ENCODE peak calls at places on chromosomes 16 and 17, in seven cellular contexts. D is activated B cell treated with CpG ODN at 0.5 μM for 24 hours, B is nephron progenitor cell, E is HCT116, I is A673, U is Caco-2, Z is heart left ventricle. K is an unnamed sample.

GRCh38 chr17:7294614-7295153 is at the start of gene YBX2:
- DNase-seq in I (peak), B (peak), Z (peak), D (peak), E (peak), U (peak), K (peak)

GRCh38 chr17:15998031-15998574 is 1.4 kb downstream of the ZSWIM7 start:
- DNase-seq in E (no peak), B (no peak), D (no peak), U (no peak), Z (no peak), I (no peak), K (no peak)

GRCh38 chr17:58335061-58335731 is 6.6 kb upstream of the TSPOAP1 start:
- DNase-seq in I (no peak), E (no peak), Z (no peak), B (no peak), U (no peak), D (no peak), K (no peak)

GRCh38 chr17:13931111-13931526 is 138.2 kb upstream of the COX10 start:
- DNase-seq in I (no peak), E (no peak), B (no peak), D (no peak), Z (peak), U (no peak), K (no peak)

GRCh38 chr17:43530303-43531081 is 15.6 kb downstream of the ETV4 start:
- DNase-seq in B (peak), U (no peak), I (peak), Z (peak), D (no peak), E (peak), K (peak)

GRCh38 chr16:66934138-66934838 is at the start of gene CIAO2B:
- DNase-seq in I (peak), U (peak), B (peak), Z (peak), E (peak), D (peak), K (peak)

GRCh38 chr17:2347805-2348685 is 10.7 kb downstream of the SGSM2 start:
- DNase-seq in I (peak), B (peak), Z (peak), U (peak), D (no peak), E (no peak), K (no peak)

GRCh38 chr16:77816293-77816692 is 27.9 kb downstream of the VAT1L start:
- DNase-seq in I (no peak), Z (no peak), D (no peak), B (no peak), E (no peak), U (no peak), K (no peak)

GRCh38 chr17:79666111-79666510 is 55.3 kb upstream of the RBFOX3 start:
- DNase-seq in B (no peak), Z (no peak), U (no peak), I (no peak), E (no peak), D (no peak), K (no peak)

GRCh38 chr17:31321481-31321880 is at the start of gene EVI2A:
- DNase-seq in Z (no peak), I (peak), U (no peak), B (no peak), E (no peak), D (no peak), K (no peak)

GRCh38 chr17:75524971-75525805 is at the start of gene LLGL2:
- DNase-seq in U (peak), Z (peak), E (peak), I (peak), B (peak), D (peak), K (peak)

GRCh38 chr16:66728117-66728787 is 23.2 kb downstream of the DYNC1LI2 start:
- DNase-seq in D (no peak), E (peak), U (peak), B (no peak), Z (peak), I (peak), K (no peak)

GRCh38 chr16:27177031-27177774 is 26.1 kb upstream of the KDM8 start:
- DNase-seq in D (no peak), Z (no peak), B (no peak), I (no peak), E (no peak), U (no peak), K (no peak)

GRCh38 chr17:28563475-28563874 is 7.8 kb downstream of the PIGS start:
- DNase-seq in I (no peak), D (no peak), Z (no peak), U (peak), E (no peak), B (no peak), K (no peak)

GRCh38 chr17:70021726-70022125 is 53.3 kb upstream of the KCNJ16 start:
- DNase-seq in Z (no peak), I (no peak), D (no peak), E (no peak), B (no peak), U (no peak), K (no peak)

GRCh38 chr16:89584768-89585549 is 9.4 kb downstream of the CPNE7 start:
- DNase-seq in U (no peak), E (no peak), B (no peak), I (no peak), D (no peak), Z (no peak), K (no peak)

GRCh38 chr17:69339937-69340336 is 13.0 kb upstream of the ABCA5 start:
- DNase-seq in D (no peak), B (no peak), Z (no peak), E (no peak), U (no peak), I (no peak), K (no peak)

GRCh38 chr17:33023790-33024189 is 32.1 kb downstream of the SPACA3 start:
- DNase-seq in E (no peak), Z (no peak), B (no peak), U (no peak), D (no peak), I (no peak), K (no peak)

GRCh38 chr16:11405331-11406176 is 60.3 kb downstream of the RMI2 start:
- DNase-seq in D (peak), I (peak), U (peak), E (peak), Z (peak), B (peak), K (no peak)

GRCh38 chr17:6145946-6146345 is 75.8 kb downstream of the WSCD1 start:
- DNase-seq in B (no peak), D (no peak), I (no peak), E (no peak), Z (no peak), U (peak), K (no peak)

GRCh38 chr17:80468781-80469533 is 7.5 kb downstream of the NPTX1 start:
- DNase-seq in Z (no peak), I (no peak), E (no peak), B (no peak), U (no peak), D (no peak), K (no peak)

GRCh38 chr16:68490829-68491575 is 42.7 kb upstream of the SMPD3 start:
- DNase-seq in D (no peak), E (peak), B (peak), U (no peak), I (no peak), Z (no peak), K (no peak)

GRCh38 chr16:50555892-50556673 is 7.9 kb downstream of the NKD1 start:
- DNase-seq in B (no peak), U (no peak), Z (no peak), E (no peak), D (no peak), I (no peak), K (no peak)

GRCh38 chr17:5532581-5532980 is 46.2 kb downstream of the MIS12 start:
- DNase-seq in Z (no peak), U (no peak), I (no peak), E (no peak), D (no peak), B (no peak), K (no peak)

GRCh38 chr17:4645642-4646041 is 4.2 kb upstream of the ALOX15 start:
- DNase-seq in I (no peak), Z (peak), B (no peak), D (no peak), U (no peak), E (no peak), K (no peak)

GRCh38 chr17:29722411-29723198 is 99.9 kb upstream of the CORO6 start:
- DNase-seq in E (no peak), I (peak), U (peak), D (no peak), B (no peak), Z (peak), K (no peak)

GRCh38 chr17:2892305-2892971 is 96.2 kb downstream of the RAP1GAP2 start:
- DNase-seq in U (peak), I (no peak), B (no peak), D (no peak), Z (no peak), E (peak), K (no peak)

GRCh38 chr17:50350733-50351132 is 4.8 kb downstream of the XYLT2 start:
- DNase-seq in B (no peak), D (no peak), I (no peak), U (no peak), E (no peak), Z (no peak), K (no peak)

GRCh38 chr17:70089513-70090148 is 14.6 kb downstream of the KCNJ16 start:
- DNase-seq in E (no peak), D (no peak), B (no peak), U (no peak), Z (no peak), I (no peak), K (no peak)

GRCh38 chr17:45437461-45438283 is 5.0 kb upstream of the ARHGAP27 start:
- DNase-seq in D (no peak), E (no peak), U (no peak), B (no peak), I (no peak), Z (no peak), K (no peak)

GRCh38 chr17:45435481-45435880 is 2.8 kb upstream of the ARHGAP27 start:
- DNase-seq in U (no peak), I (no peak), D (no peak), Z (no peak), E (no peak), B (no peak), K (no peak)

GRCh38 chr17:45436625-45437460 is 4.2 kb upstream of the ARHGAP27 start:
- DNase-seq in Z (no peak), I (no peak), B (no peak), E (no peak), D (no peak), U (no peak), K (no peak)

GRCh38 chr17:45438931-45439610 is 6.4 kb upstream of the ARHGAP27 start:
- DNase-seq in D (no peak), U (no peak), I (no peak), B (no peak), Z (no peak), E (no peak), K (no peak)

GRCh38 chr17:45436161-45436560 is 3.5 kb upstream of the ARHGAP27 start:
- DNase-seq in E (no peak), Z (no peak), B (no peak), I (no peak), D (no peak), U (no peak), K (no peak)
- TF ChIP-seq CTCF in E (no peak), Z (no peak), B (no peak), I (no peak), D (no peak), U (no peak), K (no peak)

GRCh38 chr16:87172632-87173031 is 144.6 kb downstream of the C16orf95 start:
- DNase-seq in U (no peak), I (no peak), Z (no peak), E (no peak), D (no peak), B (no peak), K (no peak)
- TF ChIP-seq CTCF in U (no peak), I (no peak), Z (no peak), E (no peak), D (no peak), B (peak), K (peak)

DNA sequence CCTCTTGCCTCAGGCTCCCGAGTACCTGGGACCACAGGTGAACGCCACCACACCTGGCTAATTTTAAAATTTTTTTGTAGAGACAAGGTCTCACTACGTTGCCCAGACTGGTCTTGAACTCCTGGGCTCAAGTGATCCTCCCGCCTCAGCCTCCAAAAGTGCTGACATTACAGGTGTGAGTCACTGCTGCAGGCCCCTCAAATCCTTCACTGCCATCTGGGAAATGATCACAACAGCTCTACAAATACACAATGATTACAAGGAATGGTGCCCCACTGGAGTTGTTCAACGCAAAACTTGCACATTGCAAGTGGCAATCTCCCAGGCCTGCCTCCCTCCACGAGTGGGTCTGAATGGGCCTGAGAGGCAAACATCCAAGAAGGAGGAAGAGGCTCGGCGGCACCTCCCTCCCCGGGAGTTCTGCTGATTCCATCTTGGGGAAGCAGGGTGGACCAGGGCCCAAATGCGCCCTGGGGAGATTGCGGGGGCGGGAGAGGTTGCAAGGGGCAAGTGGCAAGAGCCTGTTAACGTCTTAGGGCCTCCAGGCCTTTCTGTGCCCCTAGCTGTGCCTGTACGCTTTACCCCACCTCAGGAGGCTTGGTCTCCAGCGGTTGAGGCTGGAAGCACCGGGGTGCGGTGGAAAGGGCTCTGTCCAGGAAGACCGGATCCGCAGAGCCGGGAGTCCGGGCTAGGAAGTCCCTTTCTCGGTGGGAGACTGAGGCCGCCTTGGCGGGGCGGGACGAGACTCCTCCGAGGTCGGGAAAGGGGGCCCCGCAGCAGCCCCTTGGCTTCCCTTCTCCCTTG is 656 bp upstream of the IGFBP4 start:
- DNase-seq in B (no peak), I (no peak), E (no peak), U (no peak), D (no peak), Z (peak), K (no peak)
- TF ChIP-seq CTCF in B (no peak), I (no peak), E (no peak), U (no peak), D (no peak), Z (no peak), K (no peak)

GRCh38 chr17:18183334-18184142 is at the start of gene ALKBH5:
- DNase-seq in B (peak), U (peak), E (peak), D (peak), I (peak), Z (peak), K (peak)
- TF ChIP-seq CTCF in B (peak), U (peak), E (no peak), D (no peak), I (peak), Z (peak), K (peak)

GRCh38 chr17:73192894-73193701 is at the start of gene COG1:
- DNase-seq in U (peak), B (peak), D (peak), E (peak), I (peak), Z (peak), K (peak)
- TF ChIP-seq CTCF in U (no peak), B (no peak), D (no peak), E (no peak), I (no peak), Z (no peak), K (no peak)